ENCODE peak calls at places on chromosome 6, in ten cellular contexts. Q is thyroid gland, K is esophagus squamous epithelium, C is DND-41, Y is epithelial cell of esophagus, F is WERI-Rb-1, H is keratinocyte, I is Peyer's patch, L is sigmoid colon, J is astrocyte of the spinal cord. E is an unnamed sample.

GRCh38 chr6:117810269-117810668 is 96.8 kb upstream of the SLC35F1 start:
- DNase-seq in Q (no peak), K (no peak), C (no peak), Y (no peak), F (peak), H (no peak), I (no peak), L (no peak), J (no peak), E (no peak)

GRCh38 chr6:168885196-168885595 is 368.4 kb downstream of the THBS2 start:
- DNase-seq in Q (no peak), K (no peak), C (no peak), Y (no peak), F (no peak), H (no peak), I (no peak), L (no peak), J (no peak), E (no peak)

GRCh38 chr6:56364482-56365313 is 117.3 kb upstream of the COL21A1 start:
- DNase-seq in Q (no peak), K (no peak), C (no peak), Y (no peak), F (no peak), H (no peak), I (no peak), L (no peak), J (peak), E (no peak)

GRCh38 chr6:658244-658643 is 1.3 kb upstream of the HUS1B start:
- DNase-seq in Q (no peak), K (no peak), C (no peak), Y (no peak), F (no peak), H (no peak), I (no peak), L (no peak), J (peak), E (no peak)

GRCh38 chr6:92541457-92542060 is 877.8 kb downstream of the EPHA7 start:
- DNase-seq in Q (no peak), K (no peak), C (no peak), Y (peak), F (no peak), H (no peak), I (no peak), L (no peak), J (peak), E (no peak)

GRCh38 chr6:34393191-34393967 is 910 bp upstream of the NUDT3 start:
- DNase-seq in Q (no peak), K (no peak), C (no peak), Y (no peak), F (no peak), H (no peak), I (peak), L (peak), J (no peak), E (no peak)

GRCh38 chr6:141443668-141444067 is 689.1 kb upstream of the GJE1 start:
- DNase-seq in Q (no peak), K (no peak), C (no peak), Y (no peak), F (no peak), H (no peak), I (no peak), L (no peak), J (no peak), E (no peak)

GRCh38 chr6:80356000-80356399 is 249.5 kb downstream of the BCKDHB start:
- DNase-seq in Q (no peak), K (no peak), C (no peak), Y (no peak), F (no peak), H (no peak), I (no peak), L (no peak), J (no peak), E (no peak)

GRCh38 chr6:43927525-43928210 is 157.7 kb downstream of the VEGFA start:
- DNase-seq in Q (no peak), K (no peak), C (peak), Y (peak), F (no peak), H (no peak), I (no peak), L (peak), J (no peak), E (peak)

GRCh38 chr6:21597706-21598273 is 4.2 kb downstream of the SOX4 start:
- DNase-seq in Q (peak), K (no peak), C (no peak), Y (peak), F (no peak), H (no peak), I (no peak), L (no peak), J (peak), E (no peak)

GRCh38 chr6:32973144-32973854 is 4.9 kb downstream of the BRD2 start:
- DNase-seq in Q (peak), K (no peak), C (peak), Y (peak), F (peak), H (no peak), I (peak), L (peak), J (no peak), E (no peak)

GRCh38 chr6:130575971-130576370 is 210.2 kb downstream of the TMEM200A start:
- DNase-seq in Q (no peak), K (no peak), C (peak), Y (no peak), F (no peak), H (no peak), I (peak), L (no peak), J (no peak), E (no peak)

GRCh38 chr6:108656834-108657233 is 96.1 kb downstream of the FOXO3 start:
- DNase-seq in Q (no peak), K (no peak), C (no peak), Y (no peak), F (no peak), H (no peak), I (no peak), L (no peak), J (no peak), E (no peak)

GRCh38 chr6:17354700-17355403 is 38.5 kb upstream of the CAP2 start:
- DNase-seq in Q (no peak), K (no peak), C (no peak), Y (peak), F (no peak), H (no peak), I (no peak), L (no peak), J (peak), E (no peak)

GRCh38 chr6:56595490-56596122 is 47.1 kb downstream of the DST start:
- DNase-seq in Q (peak), K (no peak), C (peak), Y (peak), F (peak), H (no peak), I (peak), L (no peak), J (peak), E (no peak)

GRCh38 chr6:11363881-11364576 is 131.6 kb upstream of the NEDD9 start:
- DNase-seq in Q (peak), K (no peak), C (no peak), Y (peak), F (no peak), H (peak), I (no peak), L (no peak), J (no peak), E (no peak)

GRCh38 chr6:130134594-130134993 is 88.2 kb downstream of the SAMD3 start:
- DNase-seq in Q (no peak), K (no peak), C (no peak), Y (no peak), F (no peak), H (no peak), I (no peak), L (no peak), J (no peak), E (no peak)

GRCh38 chr6:91097316-91097878 is 510.5 kb upstream of the MAP3K7 start:
- DNase-seq in Q (peak), K (no peak), C (no peak), Y (no peak), F (no peak), H (no peak), I (no peak), L (peak), J (peak), E (no peak)

DNA sequence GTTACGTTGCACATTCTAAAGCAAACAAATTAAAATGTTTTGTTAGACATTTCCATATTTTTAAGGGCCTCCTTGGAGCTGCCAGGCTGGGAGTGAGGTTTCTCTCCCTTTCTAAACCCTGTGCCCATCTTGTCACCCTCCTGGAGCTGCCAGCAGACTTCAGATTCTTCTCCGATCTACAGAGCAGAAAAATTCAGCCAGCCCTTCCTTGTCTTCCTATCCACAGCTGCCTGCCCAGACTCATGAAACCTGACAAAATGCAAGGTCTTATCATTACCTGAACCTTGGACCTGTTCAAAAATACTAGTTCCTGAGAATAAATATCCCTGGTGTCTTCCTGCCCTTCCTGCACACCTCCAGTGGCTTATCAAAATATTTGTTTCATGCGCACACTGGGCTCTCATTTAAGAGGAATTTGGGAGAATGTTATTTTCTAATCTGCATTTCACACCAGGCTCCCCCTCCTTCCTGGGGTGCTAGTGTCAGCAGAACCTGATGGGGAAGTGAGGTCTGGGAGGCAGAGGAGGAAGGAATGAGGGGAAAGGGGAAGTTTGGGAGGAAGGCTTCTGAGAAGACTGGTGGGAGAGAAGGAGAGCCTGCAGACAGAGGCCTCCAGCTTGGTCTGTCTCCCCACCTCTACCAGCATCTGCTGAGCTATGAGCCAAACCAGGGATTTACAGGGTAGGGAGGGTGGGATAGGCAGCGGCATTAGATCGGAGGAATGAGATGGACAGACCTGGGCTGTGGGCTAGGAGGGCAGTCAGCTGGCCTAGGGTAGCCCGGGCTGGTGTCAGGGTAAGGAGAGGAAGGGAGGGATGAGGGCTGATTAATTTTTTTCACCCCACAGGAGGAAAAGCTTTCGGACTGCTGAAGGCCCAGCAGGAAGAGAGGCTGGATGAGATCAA is at the start of gene AIF1:
- DNase-seq in Q (no peak), K (no peak), C (no peak), Y (no peak), F (no peak), H (no peak), I (no peak), L (no peak), J (no peak), E (no peak)
- H3K4me3 ChIP-seq in Q (no peak), K (peak), C (peak), Y (no peak), F (no peak), H (no peak), I (no peak), L (peak), J (no peak), E (no peak)

GRCh38 chr6:145031962-145032361 is 703.4 kb downstream of the EPM2A start:
- DNase-seq in Q (no peak), K (no peak), C (no peak), Y (no peak), F (no peak), H (no peak), I (no peak), L (no peak), J (no peak), E (no peak)

GRCh38 chr6:145025488-145025887 is 709.8 kb downstream of the EPM2A start:
- DNase-seq in Q (no peak), K (no peak), C (no peak), Y (no peak), F (no peak), H (no peak), I (no peak), L (no peak), J (no peak), E (no peak)

GRCh38 chr6:145031001-145031400 is 704.3 kb downstream of the EPM2A start:
- DNase-seq in Q (no peak), K (no peak), C (no peak), Y (peak), F (no peak), H (no peak), I (no peak), L (no peak), J (no peak), E (no peak)

GRCh38 chr6:145026267-145026679 is 709.0 kb downstream of the EPM2A start:
- DNase-seq in Q (no peak), K (no peak), C (no peak), Y (no peak), F (no peak), H (no peak), I (no peak), L (no peak), J (no peak), E (no peak)

GRCh38 chr6:145028144-145028818 is 707.0 kb downstream of the EPM2A start:
- DNase-seq in Q (no peak), K (no peak), C (peak), Y (peak), F (peak), H (peak), I (no peak), L (no peak), J (peak), E (no peak)
- TF ChIP-seq CTCF in Q (no peak), K (peak), C (peak), Y (peak), F (peak), H (peak), I (no peak), L (no peak), J (peak), E (peak)

GRCh38 chr6:136566007-136566487 is 15.8 kb upstream of the MAP7 start:
- DNase-seq in Q (no peak), K (no peak), C (no peak), Y (no peak), F (no peak), H (no peak), I (no peak), L (no peak), J (no peak), E (no peak)
- H3K4me3 ChIP-seq in Q (no peak), K (no peak), C (no peak), Y (no peak), F (no peak), H (no peak), I (no peak), L (no peak), J (no peak), E (no peak)

GRCh38 chr6:38688579-38689087 is 14.3 kb downstream of the GLO1 start:
- DNase-seq in Q (no peak), K (no peak), C (no peak), Y (no peak), F (peak), H (no peak), I (peak), L (no peak), J (no peak), E (no peak)
- TF ChIP-seq CTCF in Q (no peak), K (no peak), C (no peak), Y (no peak), F (peak), H (no peak), I (no peak), L (no peak), J (no peak), E (no peak)